ENCODE peak calls at places on chromosomes 13 and 19, in five cellular contexts. J is A549, Q is IMR-90, C is ovary, A is esophagus squamous epithelium. F is an unnamed sample.

GRCh38 chr19:49468746-49469447 is 5.1 kb upstream of the FLT3LG start:
- DNase-seq in J (no peak), Q (no peak), C (peak), A (peak), F (peak)

GRCh38 chr13:112348642-112349345 is 27.4 kb upstream of the SPACA7 start:
- DNase-seq in J (no peak), Q (no peak), C (no peak), A (no peak), F (no peak)

GRCh38 chr19:38676023-38676877 is 28.8 kb downstream of the ACTN4 start:
- DNase-seq in J (no peak), Q (peak), C (no peak), A (no peak), F (no peak)

GRCh38 chr13:105627270-105627669 is 908.2 kb downstream of the EFNB2 start:
- DNase-seq in J (no peak), Q (no peak), C (no peak), A (no peak), F (no peak)

GRCh38 chr19:19064811-19065745 is 1.3 kb downstream of the SLC25A42 start:
- DNase-seq in J (no peak), Q (no peak), C (no peak), A (no peak), F (no peak)

GRCh38 chr19:19033426-19034203 is at the start of the genes ARMC6 and SUGP2:
- DNase-seq in J (peak), Q (peak), C (peak), A (no peak), F (peak)

GRCh38 chr13:32309812-32310706 is 5.1 kb downstream of the ZAR1L start:
- DNase-seq in J (peak), Q (peak), C (peak), A (no peak), F (no peak)

GRCh38 chr13:20721454-20722357 is 18.2 kb downstream of the IL17D start:
- DNase-seq in J (no peak), Q (peak), C (peak), A (no peak), F (no peak)

GRCh38 chr13:99370476-99371272 is 63.5 kb upstream of the GPR183 start:
- DNase-seq in J (no peak), Q (no peak), C (no peak), A (no peak), F (no peak)

GRCh38 chr13:49253997-49254396 is 6.3 kb downstream of the CDADC1 start:
- DNase-seq in J (no peak), Q (no peak), C (no peak), A (no peak), F (no peak)

GRCh38 chr13:93249259-93249917 is 22.8 kb downstream of the GPC6 start:
- DNase-seq in J (no peak), Q (peak), C (no peak), A (no peak), F (no peak)

GRCh38 chr13:36841411-36841810 is 22.4 kb downstream of the RFXAP start:
- DNase-seq in J (no peak), Q (no peak), C (no peak), A (no peak), F (no peak)

DNA sequence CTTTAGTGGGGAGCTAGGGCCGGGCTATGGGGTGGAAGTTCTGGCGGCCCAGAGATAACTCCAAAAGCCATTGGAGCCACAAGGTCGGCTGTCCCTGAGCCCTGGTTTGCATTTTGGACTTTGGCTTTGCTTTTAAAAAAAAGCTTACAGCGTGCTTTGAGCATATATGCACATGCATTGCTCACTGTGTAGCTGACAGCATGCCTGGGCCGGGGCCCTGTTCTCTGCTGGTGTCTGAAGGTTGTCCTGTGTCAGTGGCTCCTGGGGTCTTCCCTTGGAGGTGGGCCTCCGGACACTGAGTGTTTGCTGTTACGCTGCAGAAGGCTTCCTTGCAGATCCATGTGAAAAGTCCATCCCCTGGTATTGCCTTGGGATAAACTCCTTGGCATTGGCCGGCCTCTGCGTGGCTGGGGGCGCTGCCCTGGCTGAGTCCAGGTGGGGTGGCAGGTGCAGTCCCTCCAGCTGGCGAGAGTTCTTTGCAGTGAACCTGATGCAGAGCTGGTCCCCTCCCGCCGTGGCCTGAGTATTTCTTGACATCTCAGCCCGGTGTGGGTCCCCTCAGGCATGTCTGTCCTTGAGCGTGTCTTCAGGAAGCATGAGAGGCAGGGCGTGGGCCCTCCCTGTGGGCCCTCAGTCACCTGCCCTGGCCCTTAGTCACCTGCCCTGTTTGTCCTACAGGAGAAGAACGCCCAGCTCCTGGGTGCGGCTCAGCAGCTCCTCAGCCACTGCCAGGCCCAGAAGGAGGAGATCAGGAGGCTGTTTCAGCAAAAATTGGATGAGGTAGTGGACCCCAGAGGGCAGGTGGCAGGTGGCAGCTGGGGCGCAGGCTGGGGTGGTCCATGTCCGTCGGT is 23.0 kb downstream of the PLEKHJ1 start:
- DNase-seq in J (no peak), Q (no peak), C (no peak), A (no peak), F (peak)
- TF ChIP-seq POLR2A in J (no peak), Q (no peak), C (no peak), A (no peak), F (no peak)

DNA sequence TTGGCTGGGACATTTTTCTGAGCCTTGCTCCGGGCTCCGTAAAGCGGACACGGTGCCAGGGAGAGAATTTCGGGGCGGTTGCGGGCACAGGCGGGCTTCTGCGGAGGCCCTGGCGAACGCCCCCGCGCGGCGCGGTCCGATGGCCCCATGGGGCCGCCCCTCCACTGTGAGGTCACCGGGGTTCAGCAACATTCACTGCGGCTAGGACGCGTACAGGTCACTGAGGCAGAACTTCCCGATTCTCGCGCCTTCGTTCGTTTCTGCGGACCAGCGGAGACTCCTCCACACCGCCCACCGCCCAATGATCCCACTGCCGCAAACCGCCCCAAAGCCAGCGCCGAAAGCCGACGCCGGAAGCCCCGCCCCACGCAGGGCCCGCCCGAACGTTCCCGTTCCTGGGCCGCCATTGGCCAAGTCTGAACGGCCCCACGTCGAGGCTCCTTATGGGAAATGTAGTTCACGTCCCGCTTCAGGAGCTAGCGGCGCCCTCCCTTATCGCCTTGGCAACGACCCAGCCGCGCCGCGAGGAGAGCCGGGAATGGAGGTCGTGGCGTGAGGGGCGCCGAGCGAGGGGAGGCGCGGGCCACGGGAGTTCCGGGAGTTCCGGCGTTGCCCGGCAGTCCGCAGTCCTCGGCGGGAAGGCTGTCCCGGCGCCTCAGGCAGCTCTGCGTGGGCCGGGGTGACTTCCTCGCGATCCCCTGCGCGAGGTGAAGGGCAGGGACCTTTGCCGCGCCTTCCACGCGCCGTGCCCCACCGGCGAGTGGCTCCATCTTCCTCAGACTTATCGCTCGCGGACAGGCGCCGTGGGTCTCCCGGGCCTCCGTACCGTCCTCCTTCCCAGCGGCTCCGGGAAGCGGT is at the start of gene ZNF584:
- DNase-seq in J (peak), Q (peak), C (peak), A (peak), F (peak)
- TF ChIP-seq CTCF in J (peak), Q (peak), C (no peak), A (no peak), F (no peak)

GRCh38 chr19:11273288-11273687 is 11.0 kb upstream of the DOCK6 start:
- DNase-seq in J (no peak), Q (no peak), C (no peak), A (no peak), F (no peak)
- H3K4me3 ChIP-seq in J (no peak), Q (no peak), C (no peak), A (no peak), F (no peak)

GRCh38 chr19:16074488-16075365 is 1.6 kb upstream of the TPM4 start:
- DNase-seq in J (no peak), Q (no peak), C (peak), A (no peak), F (no peak)

GRCh38 chr19:16075430-16076153 is 703 bp upstream of the TPM4 start:
- DNase-seq in J (no peak), Q (no peak), C (peak), A (no peak), F (no peak)

GRCh38 chr19:16076958-16077611 is 790 bp downstream of the TPM4 start:
- DNase-seq in J (no peak), Q (no peak), C (peak), A (no peak), F (no peak)

GRCh38 chr19:16078311-16078758 is 2.0 kb downstream of the TPM4 start:
- DNase-seq in J (no peak), Q (peak), C (no peak), A (no peak), F (no peak)

DNA sequence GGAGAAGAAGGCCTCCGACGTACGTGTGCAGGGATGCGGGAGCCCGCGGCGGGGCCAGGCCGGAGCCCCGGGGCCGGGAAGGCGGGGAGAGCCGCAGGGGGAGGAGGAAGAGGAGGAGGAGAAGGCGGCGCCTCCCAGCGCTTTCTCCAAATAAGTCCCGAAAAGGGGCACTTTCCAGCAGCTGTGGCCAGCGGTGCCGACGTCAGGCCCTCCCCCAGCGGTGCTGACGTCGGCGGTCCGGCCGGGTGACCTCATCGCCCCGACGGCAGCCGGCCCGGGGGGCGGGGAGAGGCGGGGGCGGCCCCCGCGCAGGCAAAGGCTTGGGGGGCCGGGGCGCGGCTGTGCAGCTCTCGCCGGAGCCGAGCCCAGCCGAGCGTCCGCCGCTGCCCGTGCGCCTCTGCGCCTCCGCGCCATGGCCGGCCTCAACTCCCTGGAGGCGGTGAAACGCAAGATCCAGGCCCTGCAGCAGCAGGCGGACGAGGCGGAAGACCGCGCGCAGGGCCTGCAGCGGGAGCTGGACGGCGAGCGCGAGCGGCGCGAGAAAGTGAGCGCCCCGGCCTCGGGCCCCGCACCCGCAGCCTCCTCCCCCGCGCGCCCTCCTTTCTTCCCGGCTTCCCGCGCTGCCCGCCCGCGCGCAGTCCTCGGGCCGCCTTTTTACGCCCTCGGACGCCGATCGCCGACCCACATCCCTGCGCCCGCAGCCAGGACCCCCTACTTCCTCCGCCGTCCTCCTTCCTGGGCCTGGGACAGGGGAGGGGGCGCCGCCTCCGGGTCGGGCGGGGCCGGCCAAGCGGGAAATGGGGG is at the start of gene TPM4:
- DNase-seq in J (peak), Q (peak), C (peak), A (peak), F (peak)
- TF ChIP-seq POLR2A in J (peak), Q (peak), C (peak), A (peak), F (peak)

GRCh38 chr13:111045170-111045569 is 69.9 kb upstream of the ARHGEF7 start:
- DNase-seq in J (no peak), Q (no peak), C (no peak), A (no peak), F (no peak)
- TF ChIP-seq CTCF in J (no peak), Q (no peak), C (no peak), A (no peak), F (no peak)

F was measured in lower leg skin.